ENCODE peak calls at places on chromosome 1, in five cellular contexts. J is activated CD8-positive, alpha-beta memory T cell treated with anti-CD3 and anti-CD28 coated beads for 1 hour; D is kidney tubule cell; L is frontal cortex; K is nephron progenitor cell. U is an unnamed sample.

GRCh38 chr1:229131243-229132105 is 139.4 kb upstream of the RAB4A start:
- DNase-seq in J (no peak), D (no peak), L (no peak), K (no peak), U (no peak)

GRCh38 chr1:145690587-145691558 is 16.3 kb downstream of the PDZK1 start:
- DNase-seq in J (no peak), D (peak; percentile 77), L (no peak), K (no peak), U (no peak)

GRCh38 chr1:109025691-109026090 is 16.2 kb downstream of the WDR47 start:
- DNase-seq in J (no peak), D (no peak), L (no peak), K (no peak), U (no peak)

GRCh38 chr1:54391450-54392071 is 14.6 kb downstream of the SSBP3 start:
- DNase-seq in J (no peak), D (no peak), L (no peak), K (no peak), U (peak; percentile 52)

GRCh38 chr1:18282851-18283600 is 175.4 kb downstream of the IGSF21 start:
- DNase-seq in J (no peak), D (no peak), L (no peak), K (peak; percentile 38), U (peak; percentile 57)

GRCh38 chr1:55129194-55129728 is 85.9 kb downstream of the USP24 start:
- DNase-seq in J (no peak), D (peak; percentile 35), L (no peak), K (no peak), U (no peak)

GRCh38 chr1:58929667-58930325 is 145.9 kb upstream of the JUN start:
- DNase-seq in J (peak; percentile 58), D (peak; percentile 68), L (no peak), K (no peak), U (no peak)

GRCh38 chr1:225866061-225866844 is 15.9 kb downstream of the TMEM63A start:
- DNase-seq in J (peak; percentile 52), D (no peak), L (no peak), K (no peak), U (no peak)

GRCh38 chr1:213982515-213982813 is 5.3 kb upstream of the PROX1 start:
- DNase-seq in J (no peak), D (no peak), L (no peak), K (no peak), U (no peak)

GRCh38 chr1:199089393-199090122 is 450.7 kb downstream of the PTPRC start:
- DNase-seq in J (no peak), D (no peak), L (no peak), K (no peak), U (no peak)